ENCODE peak calls at places on chromosome 22, in nine cellular contexts. One of them, this sample, is unnamed.

GRCh38 chr22:41248758-41249157 is 8.0 kb upstream of the CHADL start:
- DNase-seq in uterus: no peak
- DNase-seq in cardiac fibroblast: no peak
- DNase-seq in Peyer's patch: no peak
- DNase-seq in cardiac muscle cell: no peak
- DNase-seq in LNCaP clone FGC: no peak
- DNase-seq in IMR-90: no peak
- DNase-seq in PC-9: no peak
- DNase-seq in Panc1: no peak
- DNase-seq in this sample: no peak

GRCh38 chr22:32880906-32881596 is 79.5 kb downstream of the TIMP3 start:
- DNase-seq in PC-9: no peak
- DNase-seq in Peyer's patch: no peak
- DNase-seq in uterus: peak; percentile 91
- DNase-seq in cardiac muscle cell: peak; percentile 95
- DNase-seq in LNCaP clone FGC: no peak
- DNase-seq in Panc1: no peak
- DNase-seq in cardiac fibroblast: peak; percentile 46
- DNase-seq in IMR-90: peak; percentile 73
- DNase-seq in this sample: peak; percentile 6

GRCh38 chr22:45318168-45318557 is 8.4 kb downstream of the FAM118A start:
- DNase-seq in PC-9: no peak
- DNase-seq in Panc1: no peak
- DNase-seq in Peyer's patch: peak; percentile 85
- DNase-seq in IMR-90: peak; percentile 97
- DNase-seq in cardiac fibroblast: peak; percentile 97
- DNase-seq in uterus: peak; percentile 93
- DNase-seq in LNCaP clone FGC: no peak
- DNase-seq in cardiac muscle cell: peak; percentile 97
- DNase-seq in this sample: peak; percentile 67

GRCh38 chr22:23281406-23282088 is 101.2 kb downstream of the BCR start:
- DNase-seq in PC-9: peak; percentile 79
- DNase-seq in Peyer's patch: peak; percentile 88
- DNase-seq in Panc1: peak; percentile 51
- DNase-seq in cardiac muscle cell: peak; percentile 81
- DNase-seq in IMR-90: peak; percentile 67
- DNase-seq in uterus: peak; percentile 85
- DNase-seq in LNCaP clone FGC: peak; percentile 27
- DNase-seq in cardiac fibroblast: peak; percentile 72
- DNase-seq in this sample: peak; percentile 63

GRCh38 chr22:24938741-24939341 is 7.7 kb downstream of the LHFPL7 start:
- DNase-seq in Peyer's patch: no peak
- DNase-seq in cardiac fibroblast: peak; percentile 66
- DNase-seq in cardiac muscle cell: peak; percentile 60
- DNase-seq in LNCaP clone FGC: no peak
- DNase-seq in PC-9: no peak
- DNase-seq in Panc1: no peak
- DNase-seq in IMR-90: peak; percentile 25
- DNase-seq in uterus: no peak
- DNase-seq in this sample: peak; percentile 50

GRCh38 chr22:18078329-18079041 is 695 bp downstream of the PEX26 start:
- DNase-seq in uterus: no peak
- DNase-seq in IMR-90: peak; percentile 19
- DNase-seq in Peyer's patch: peak; percentile 39
- DNase-seq in PC-9: peak; percentile 30
- DNase-seq in cardiac muscle cell: peak; percentile 22
- DNase-seq in Panc1: no peak
- DNase-seq in LNCaP clone FGC: no peak
- DNase-seq in cardiac fibroblast: no peak
- DNase-seq in this sample: peak; percentile 79

GRCh38 chr22:47001288-47001687 is 238.8 kb downstream of the TBC1D22A start:
- DNase-seq in LNCaP clone FGC: no peak
- DNase-seq in PC-9: no peak
- DNase-seq in Panc1: no peak
- DNase-seq in cardiac fibroblast: no peak
- DNase-seq in IMR-90: no peak
- DNase-seq in Peyer's patch: no peak
- DNase-seq in uterus: no peak
- DNase-seq in cardiac muscle cell: no peak
- DNase-seq in this sample: no peak

GRCh38 chr22:25903294-25903693 is 161.3 kb downstream of the MYO18B start:
- DNase-seq in IMR-90: no peak
- DNase-seq in PC-9: no peak
- DNase-seq in Panc1: no peak
- DNase-seq in LNCaP clone FGC: no peak
- DNase-seq in Peyer's patch: no peak
- DNase-seq in uterus: no peak
- DNase-seq in cardiac fibroblast: no peak
- DNase-seq in cardiac muscle cell: no peak
- DNase-seq in this sample: no peak

GRCh38 chr22:46803031-46803880 is 40.8 kb downstream of the TBC1D22A start:
- DNase-seq in cardiac muscle cell: peak; percentile 41
- DNase-seq in LNCaP clone FGC: no peak
- DNase-seq in IMR-90: no peak
- DNase-seq in Panc1: peak; percentile 42
- DNase-seq in PC-9: peak; percentile 45
- DNase-seq in cardiac fibroblast: peak; percentile 36
- DNase-seq in uterus: no peak
- DNase-seq in Peyer's patch: peak; percentile 47
- DNase-seq in this sample: peak; percentile 47

GRCh38 chr22:50504245-50505211 is 3.0 kb downstream of the LMF2 start:
- DNase-seq in LNCaP clone FGC: no peak
- DNase-seq in cardiac muscle cell: no peak
- DNase-seq in PC-9: no peak
- DNase-seq in cardiac fibroblast: no peak
- DNase-seq in Panc1: no peak
- DNase-seq in uterus: no peak
- DNase-seq in IMR-90: no peak
- DNase-seq in Peyer's patch: no peak
- DNase-seq in this sample: no peak

GRCh38 chr22:21707677-21708076 is 27.9 kb downstream of the YPEL1 start:
- DNase-seq in Peyer's patch: no peak
- DNase-seq in IMR-90: peak; percentile 19
- DNase-seq in cardiac muscle cell: peak; percentile 14
- DNase-seq in cardiac fibroblast: no peak
- DNase-seq in uterus: no peak
- DNase-seq in LNCaP clone FGC: peak; percentile 92
- DNase-seq in PC-9: no peak
- DNase-seq in Panc1: no peak
- DNase-seq in this sample: no peak

GRCh38 chr22:22855617-22856308 is 31.9 kb upstream of the IGLL5 start:
- DNase-seq in Peyer's patch: peak; percentile 48
- DNase-seq in cardiac fibroblast: peak; percentile 20
- DNase-seq in PC-9: no peak
- DNase-seq in IMR-90: no peak
- DNase-seq in LNCaP clone FGC: no peak
- DNase-seq in cardiac muscle cell: peak; percentile 13
- DNase-seq in Panc1: no peak
- DNase-seq in uterus: no peak
- DNase-seq in this sample: peak; percentile 8

GRCh38 chr22:24965822-24966626 is 13.5 kb downstream of the KIAA1671 start:
- DNase-seq in IMR-90: no peak
- DNase-seq in Panc1: no peak
- DNase-seq in LNCaP clone FGC: peak; percentile 82
- DNase-seq in cardiac fibroblast: no peak
- DNase-seq in Peyer's patch: no peak
- DNase-seq in uterus: peak; percentile 34
- DNase-seq in PC-9: peak; percentile 89
- DNase-seq in cardiac muscle cell: no peak
- DNase-seq in this sample: peak; percentile 98

GRCh38 chr22:39352301-39352867 is 2.6 kb downstream of the SYNGR1 start:
- DNase-seq in PC-9: no peak
- DNase-seq in LNCaP clone FGC: no peak
- DNase-seq in uterus: no peak
- DNase-seq in Peyer's patch: no peak
- DNase-seq in cardiac muscle cell: no peak
- DNase-seq in cardiac fibroblast: no peak
- DNase-seq in Panc1: no peak
- DNase-seq in IMR-90: no peak
- DNase-seq in this sample: no peak
- H3K4me3 ChIP-seq in PC-9: no peak overlapping the region
- H3K4me3 ChIP-seq in LNCaP clone FGC: no peak overlapping the region
- H3K4me3 ChIP-seq in uterus: no peak overlapping the region
- H3K4me3 ChIP-seq in Peyer's patch: no peak overlapping the region
- H3K4me3 ChIP-seq in cardiac muscle cell: no peak overlapping the region
- H3K4me3 ChIP-seq in cardiac fibroblast: no peak overlapping the region
- H3K4me3 ChIP-seq in Panc1: no peak overlapping the region
- H3K4me3 ChIP-seq in IMR-90: no peak overlapping the region
- H3K4me3 ChIP-seq in this sample: no peak overlapping the region

DNA sequence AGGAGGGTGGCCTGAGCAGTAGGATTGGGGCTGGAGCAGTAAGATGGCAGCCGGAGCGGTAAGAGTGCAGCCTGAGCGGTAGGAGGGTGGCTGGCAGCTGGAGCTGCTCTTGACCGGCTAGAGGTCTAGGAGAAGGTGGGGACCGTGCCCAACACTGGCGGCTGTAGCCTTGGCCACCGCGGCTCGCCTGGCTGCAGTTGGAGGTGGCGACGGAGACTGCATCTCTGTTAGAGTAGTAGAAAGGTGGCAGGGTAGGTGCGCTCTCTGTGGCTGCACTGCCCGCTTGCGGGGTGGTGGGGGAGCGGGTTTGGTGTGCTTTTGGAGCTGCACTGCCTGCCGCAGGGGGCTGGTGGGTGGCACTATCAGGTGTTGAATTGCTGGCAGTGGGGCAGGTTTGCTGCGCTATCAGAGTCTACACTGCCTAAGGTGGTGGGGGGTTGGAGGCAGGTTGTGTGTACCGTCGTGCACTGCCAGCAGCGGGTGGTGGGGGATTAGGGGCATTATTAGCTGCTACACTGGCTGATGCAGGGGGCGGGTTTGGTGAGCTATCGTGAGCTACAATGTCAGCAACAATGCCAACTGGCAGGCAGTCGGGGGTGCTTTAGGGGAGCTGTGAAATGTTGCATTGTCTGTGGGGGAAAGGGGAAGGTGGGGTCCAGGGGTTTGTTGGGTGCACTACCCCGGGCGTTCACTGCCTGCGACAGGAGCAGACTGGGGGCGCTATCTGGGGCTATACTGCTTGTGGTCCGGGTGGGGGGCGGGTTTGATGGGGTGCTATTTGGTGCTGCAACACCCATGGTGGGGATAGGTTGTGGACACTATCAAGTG is 4461.3 kb upstream of the OR11H1 start:
- DNase-seq in uterus: no peak
- DNase-seq in LNCaP clone FGC: no peak
- DNase-seq in cardiac fibroblast: no peak
- DNase-seq in Peyer's patch: no peak
- DNase-seq in PC-9: no peak
- DNase-seq in IMR-90: no peak
- DNase-seq in Panc1: no peak
- DNase-seq in cardiac muscle cell: no peak
- DNase-seq in this sample: no peak
- H3K4me3 ChIP-seq in uterus: no peak overlapping the region
- H3K4me3 ChIP-seq in LNCaP clone FGC: peak overlapping the region; percentile 58
- H3K4me3 ChIP-seq in cardiac fibroblast: no peak overlapping the region
- H3K4me3 ChIP-seq in Peyer's patch: no peak overlapping the region
- H3K4me3 ChIP-seq in PC-9: peak overlapping the region; percentile 26
- H3K4me3 ChIP-seq in IMR-90: no peak overlapping the region
- H3K4me3 ChIP-seq in Panc1: no peak overlapping the region
- H3K4me3 ChIP-seq in cardiac muscle cell: no peak overlapping the region
- H3K4me3 ChIP-seq in this sample: no peak overlapping the region

DNA sequence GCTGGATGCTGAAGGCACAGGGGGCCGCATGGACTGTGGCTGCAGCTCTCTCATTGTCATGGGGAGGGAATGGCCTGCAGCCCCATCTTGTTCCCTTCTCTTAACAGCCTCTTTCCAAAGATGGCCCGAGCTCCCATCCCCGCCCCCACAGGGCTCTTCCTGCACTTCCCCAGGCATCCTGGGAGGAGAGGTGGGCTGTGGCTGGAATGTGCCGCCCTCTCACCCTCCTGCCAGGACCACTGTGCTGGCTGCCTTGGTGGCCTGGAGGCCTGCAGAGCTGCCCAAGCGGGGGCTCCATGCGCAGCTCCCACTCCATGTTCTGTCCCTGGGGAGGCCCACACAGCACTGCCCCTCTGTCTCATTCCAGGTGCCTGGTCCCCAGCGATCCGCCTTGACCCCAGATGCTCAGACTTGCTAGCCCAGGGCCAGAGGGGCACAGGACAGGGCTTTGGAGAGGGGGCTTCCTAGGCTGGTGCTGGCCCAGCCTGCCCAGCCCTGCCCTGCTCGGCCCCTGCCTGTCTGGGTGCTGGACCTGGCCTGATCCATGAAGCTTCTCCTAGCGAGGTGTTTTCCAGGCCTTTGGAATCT is 56.6 kb downstream of the RTN4R start:
- DNase-seq in Peyer's patch: no peak
- DNase-seq in LNCaP clone FGC: no peak
- DNase-seq in cardiac muscle cell: no peak
- DNase-seq in PC-9: no peak
- DNase-seq in uterus: no peak
- DNase-seq in Panc1: no peak
- DNase-seq in cardiac fibroblast: no peak
- DNase-seq in IMR-90: no peak
- DNase-seq in this sample: no peak
- H3K4me3 ChIP-seq in Peyer's patch: no peak overlapping the region
- H3K4me3 ChIP-seq in LNCaP clone FGC: no peak overlapping the region
- H3K4me3 ChIP-seq in cardiac muscle cell: no peak overlapping the region
- H3K4me3 ChIP-seq in PC-9: no peak overlapping the region
- H3K4me3 ChIP-seq in uterus: no peak overlapping the region
- H3K4me3 ChIP-seq in Panc1: no peak overlapping the region
- H3K4me3 ChIP-seq in cardiac fibroblast: no peak overlapping the region
- H3K4me3 ChIP-seq in IMR-90: no peak overlapping the region
- H3K4me3 ChIP-seq in this sample: no peak overlapping the region

DNA sequence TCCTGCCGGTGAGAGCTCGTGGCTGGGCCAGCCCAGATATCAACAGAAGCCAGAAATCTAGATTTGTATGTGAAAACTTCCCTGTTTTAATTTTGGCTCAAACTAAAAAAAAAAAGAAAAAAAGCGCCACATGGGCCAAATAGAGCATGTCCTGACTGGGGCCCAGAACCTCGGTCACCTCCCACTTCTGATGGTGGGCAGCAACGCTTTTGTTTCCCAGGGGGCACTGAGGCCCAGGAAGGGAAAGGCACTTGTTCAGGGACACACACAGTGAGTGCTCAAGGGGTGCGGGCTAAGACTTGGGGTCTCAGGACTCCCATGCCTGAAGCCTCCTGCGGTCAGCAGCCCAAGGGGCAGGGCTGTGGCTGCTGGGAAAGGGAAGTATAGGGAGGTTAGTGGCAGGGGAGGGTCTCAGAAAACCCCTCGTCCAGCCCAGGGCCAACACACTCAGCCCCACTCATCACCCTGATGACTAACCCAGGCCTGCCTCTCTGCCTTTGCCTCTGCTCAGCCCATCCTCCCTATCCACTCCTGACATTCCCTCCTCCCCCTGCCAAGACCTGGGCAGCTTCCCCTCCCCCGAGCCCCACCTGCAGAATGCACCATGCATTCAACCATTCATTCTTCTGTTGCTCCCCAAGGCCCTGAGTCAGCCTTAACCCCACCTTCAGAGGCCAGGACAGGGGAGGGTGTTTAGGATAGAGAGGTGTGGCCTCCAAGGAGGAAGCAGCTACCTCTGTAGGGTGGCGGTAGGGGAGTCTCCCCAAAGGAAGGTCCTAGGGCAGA is 30.0 kb upstream of the TCF20 start:
- DNase-seq in cardiac fibroblast: no peak
- DNase-seq in Peyer's patch: peak; percentile 59
- DNase-seq in LNCaP clone FGC: no peak
- DNase-seq in uterus: no peak
- DNase-seq in PC-9: peak; percentile 83
- DNase-seq in Panc1: no peak
- DNase-seq in cardiac muscle cell: no peak
- DNase-seq in IMR-90: no peak
- DNase-seq in this sample: peak; percentile 77
- H3K4me3 ChIP-seq in cardiac fibroblast: no peak overlapping the region
- H3K4me3 ChIP-seq in Peyer's patch: peak overlapping the region; percentile 9
- H3K4me3 ChIP-seq in LNCaP clone FGC: no peak overlapping the region
- H3K4me3 ChIP-seq in uterus: no peak overlapping the region
- H3K4me3 ChIP-seq in PC-9: no peak overlapping the region
- H3K4me3 ChIP-seq in Panc1: no peak overlapping the region
- H3K4me3 ChIP-seq in cardiac muscle cell: no peak overlapping the region
- H3K4me3 ChIP-seq in IMR-90: no peak overlapping the region
- H3K4me3 ChIP-seq in this sample: no peak overlapping the region

This sample was measured in small intestine.